ENCODE peak calls at places on chromosome 22, in four cellular contexts. One of them, this sample, is unnamed.

GRCh38 chr22:44341431-44342346 is 28.9 kb upstream of the SHISAL1 start:
- DNase-seq in NCI-H1436: no peak
- DNase-seq in glomerular endothelial cell: no peak
- DNase-seq in midbrain: no peak
- DNase-seq in this sample: peak

GRCh38 chr22:19807161-19807913 is 46.8 kb downstream of the TBX1 start:
- DNase-seq in NCI-H1436: no peak
- DNase-seq in midbrain: no peak
- DNase-seq in glomerular endothelial cell: no peak
- DNase-seq in this sample: no peak

GRCh38 chr22:30193031-30193794 is 53.3 kb downstream of the LIF start:
- DNase-seq in NCI-H1436: no peak
- DNase-seq in glomerular endothelial cell: no peak
- DNase-seq in midbrain: no peak
- DNase-seq in this sample: no peak

GRCh38 chr22:38755911-38756532 is at the start of gene SUN2:
- DNase-seq in glomerular endothelial cell: no peak
- DNase-seq in NCI-H1436: peak
- DNase-seq in midbrain: peak
- DNase-seq in this sample: peak

GRCh38 chr22:44625981-44626687 is 75.9 kb upstream of the PRR5 start:
- DNase-seq in NCI-H1436: peak
- DNase-seq in glomerular endothelial cell: no peak
- DNase-seq in midbrain: peak
- DNase-seq in this sample: peak

GRCh38 chr22:48800886-48801607 is 1026.6 kb downstream of the BRD1 start:
- DNase-seq in midbrain: no peak
- DNase-seq in NCI-H1436: no peak
- DNase-seq in glomerular endothelial cell: no peak
- DNase-seq in this sample: no peak

GRCh38 chr22:23060612-23061400 is 9.5 kb upstream of the GNAZ start:
- DNase-seq in midbrain: no peak
- DNase-seq in glomerular endothelial cell: no peak
- DNase-seq in NCI-H1436: no peak
- DNase-seq in this sample: no peak

GRCh38 chr22:29339381-29340235 is 24.1 kb upstream of the RASL10A start:
- DNase-seq in NCI-H1436: no peak
- DNase-seq in glomerular endothelial cell: no peak
- DNase-seq in midbrain: no peak
- DNase-seq in this sample: no peak

GRCh38 chr22:37894939-37895670 is 11.0 kb upstream of the MICALL1 start:
- DNase-seq in midbrain: no peak
- DNase-seq in NCI-H1436: no peak
- DNase-seq in glomerular endothelial cell: no peak
- DNase-seq in this sample: no peak

GRCh38 chr22:38429460-38430128 is 25.4 kb downstream of the KCNJ4 start:
- DNase-seq in glomerular endothelial cell: no peak
- DNase-seq in NCI-H1436: peak
- DNase-seq in midbrain: peak
- DNase-seq in this sample: peak

GRCh38 chr22:39250838-39251237 is 6.1 kb upstream of the PDGFB start:
- DNase-seq in midbrain: no peak
- DNase-seq in NCI-H1436: no peak
- DNase-seq in glomerular endothelial cell: no peak
- DNase-seq in this sample: no peak

GRCh38 chr22:28911777-28912669 is 28.7 kb downstream of the ZNRF3 start:
- DNase-seq in glomerular endothelial cell: no peak
- DNase-seq in NCI-H1436: no peak
- DNase-seq in midbrain: no peak
- DNase-seq in this sample: peak

GRCh38 chr22:29871684-29872083 is 11.3 kb upstream of the MTMR3 start:
- DNase-seq in glomerular endothelial cell: no peak
- DNase-seq in midbrain: peak
- DNase-seq in NCI-H1436: peak
- DNase-seq in this sample: no peak

GRCh38 chr22:48639896-48640732 is 1187.6 kb downstream of the BRD1 start:
- DNase-seq in midbrain: no peak
- DNase-seq in glomerular endothelial cell: no peak
- DNase-seq in NCI-H1436: peak
- DNase-seq in this sample: no peak